ENCODE peak calls at places on chromosomes 5 and 9, in ten cellular contexts. I is NCI-H774, Q is WTC11, Z is glutamatergic neuron, E is pons, K is coronary artery, C is Daoy, P is NT2/D1, R is PC-3, S is AG08396. M is an unnamed sample.

GRCh38 chr9:87405677-87406544 is 91.8 kb upstream of the DAPK1 start:
- DNase-seq in I (no peak), Q (no peak), Z (no peak), E (no peak), K (no peak), C (no peak), P (no peak), R (no peak), S (no peak), M (no peak)

GRCh38 chr5:149831492-149831891 is 101.4 kb downstream of the PPARGC1B start:
- DNase-seq in I (no peak), Q (no peak), Z (no peak), E (no peak), K (no peak), C (peak), P (no peak), R (no peak), S (no peak), M (no peak)

GRCh38 chr5:14438195-14438606 is 143.4 kb upstream of the OTULINL start:
- DNase-seq in I (no peak), Q (no peak), Z (no peak), E (no peak), K (no peak), C (no peak), P (no peak), R (no peak), S (no peak), M (no peak)

GRCh38 chr9:22030101-22030598 is 21.0 kb upstream of the CDKN2B start:
- DNase-seq in I (no peak), Q (no peak), Z (no peak), E (peak), K (no peak), C (no peak), P (no peak), R (peak), S (no peak), M (no peak)

GRCh38 chr9:93656426-93657222 is 80.2 kb downstream of the PHF2 start:
- DNase-seq in I (no peak), Q (peak), Z (peak), E (no peak), K (peak), C (no peak), P (no peak), R (no peak), S (no peak), M (no peak)

GRCh38 chr5:87541668-87542067 is 128.9 kb upstream of the CCNH start:
- DNase-seq in I (peak), Q (no peak), Z (no peak), E (peak), K (no peak), C (no peak), P (no peak), R (no peak), S (no peak), M (no peak)

GRCh38 chr5:168987540-168988300 is 313.2 kb downstream of the SLIT3 start:
- DNase-seq in I (peak), Q (peak), Z (peak), E (peak), K (no peak), C (peak), P (peak), R (peak), S (peak), M (no peak)

GRCh38 chr9:92059669-92060068 is 55.5 kb downstream of the SPTLC1 start:
- DNase-seq in I (no peak), Q (no peak), Z (no peak), E (no peak), K (no peak), C (no peak), P (no peak), R (no peak), S (no peak), M (no peak)

GRCh38 chr5:33999986-34000385 is 7.9 kb downstream of the AMACR start:
- DNase-seq in I (no peak), Q (no peak), Z (no peak), E (no peak), K (no peak), C (no peak), P (no peak), R (no peak), S (no peak), M (no peak)

GRCh38 chr5:44334622-44335021 is 54.6 kb downstream of the FGF10 start:
- DNase-seq in I (no peak), Q (no peak), Z (no peak), E (no peak), K (no peak), C (no peak), P (no peak), R (no peak), S (no peak), M (no peak)

GRCh38 chr9:81530407-81530810 is 158.9 kb downstream of the TLE1 start:
- DNase-seq in I (no peak), Q (no peak), Z (no peak), E (no peak), K (no peak), C (no peak), P (no peak), R (no peak), S (no peak), M (no peak)

GRCh38 chr9:70073756-70074155 is 30.1 kb downstream of the MAMDC2 start:
- DNase-seq in I (no peak), Q (no peak), Z (no peak), E (no peak), K (no peak), C (no peak), P (no peak), R (no peak), S (no peak), M (no peak)

GRCh38 chr9:131732636-131733340 is 7.1 kb downstream of the RAPGEF1 start:
- DNase-seq in I (no peak), Q (no peak), Z (no peak), E (no peak), K (no peak), C (peak), P (no peak), R (no peak), S (no peak), M (no peak)

M was measured in iPS DF 19.7.